ENCODE peak calls at places on chromosomes 12 and 14, in six cellular contexts. Y is GM23338, M is HCT116, D is GM23248, S is neural progenitor cell, U is hepatocyte. F is an unnamed sample.

GRCh38 chr14:52399886-52400599 is 85.9 kb downstream of the PTGER2 start:
- DNase-seq in M (peak), S (peak), Y (peak), D (peak), U (peak), F (no peak)

GRCh38 chr14:23093993-23094665 is 807 bp downstream of the ACIN1 start:
- DNase-seq in Y (peak), S (no peak), U (no peak), M (no peak), D (peak), F (no peak)

GRCh38 chr14:53055003-53055402 is 98.1 kb downstream of the DDHD1 start:
- DNase-seq in M (peak), Y (peak), U (peak), S (peak), D (peak), F (peak)

GRCh38 chr12:69739287-69740191 is 879 bp downstream of the RAB3IP start:
- DNase-seq in D (peak), Y (peak), S (peak), M (peak), U (peak), F (peak)

GRCh38 chr14:58899317-58899713 is 261.6 kb downstream of the DACT1 start:
- DNase-seq in M (no peak), U (no peak), S (no peak), Y (no peak), D (peak), F (no peak)

GRCh38 chr12:55929306-55929791 is 1.6 kb upstream of the DGKA start:
- DNase-seq in D (no peak), S (no peak), U (no peak), M (no peak), Y (no peak), F (peak)

GRCh38 chr14:25001096-25001982 is 48.6 kb downstream of the STXBP6 start:
- DNase-seq in D (peak), Y (no peak), S (no peak), U (no peak), M (no peak), F (no peak)

GRCh38 chr12:75660107-75660530 is 148.7 kb upstream of the KRR1 start:
- DNase-seq in D (peak), S (no peak), U (no peak), Y (no peak), M (peak), F (no peak)

GRCh38 chr12:70230934-70231606 is 12.2 kb upstream of the CNOT2 start:
- DNase-seq in Y (no peak), U (no peak), S (no peak), M (no peak), D (no peak), F (no peak)

GRCh38 chr14:65780566-65780965 is 368.0 kb downstream of the FUT8 start:
- DNase-seq in D (no peak), U (no peak), S (no peak), Y (no peak), M (no peak), F (no peak)

GRCh38 chr12:43444940-43445564 is 107.0 kb downstream of the ADAMTS20 start:
- DNase-seq in U (peak), Y (peak), D (peak), M (peak), S (peak), F (peak)

GRCh38 chr14:30272848-30273563 is 286.0 kb upstream of the G2E3 start:
- DNase-seq in Y (no peak), M (no peak), D (no peak), S (peak), U (no peak), F (no peak)

GRCh38 chr14:76768201-76768656 is 7.0 kb downstream of the VASH1 start:
- DNase-seq in Y (peak), M (no peak), U (no peak), D (no peak), S (peak), F (no peak)

GRCh38 chr12:30928356-30929264 is 2.1 kb downstream of the TSPAN11 start:
- DNase-seq in M (no peak), S (no peak), Y (no peak), U (no peak), D (no peak), F (no peak)

GRCh38 chr14:96889091-96889490 is 91.9 kb downstream of the VRK1 start:
- DNase-seq in S (no peak), M (no peak), Y (no peak), D (no peak), U (no peak), F (no peak)
- H3K4me2 ChIP-seq in S (peak), M (no peak), Y (peak), D (no peak), U (no peak), F (no peak)

GRCh38 chr12:122999986-123000420 is 19.5 kb downstream of the ARL6IP4 start:
- DNase-seq in D (no peak), Y (no peak), M (no peak), U (no peak), S (no peak), F (no peak)

GRCh38 chr12:123003257-123003656 is 22.8 kb downstream of the ARL6IP4 start:
- DNase-seq in S (no peak), Y (no peak), D (no peak), M (no peak), U (no peak), F (no peak)

GRCh38 chr12:123000578-123000977 is 20.1 kb downstream of the ARL6IP4 start:
- DNase-seq in D (no peak), U (no peak), Y (no peak), S (no peak), M (no peak), F (no peak)

GRCh38 chr12:122999196-122999946 is 18.9 kb downstream of the ARL6IP4 start:
- DNase-seq in U (no peak), D (no peak), Y (no peak), M (no peak), S (peak), F (no peak)

GRCh38 chr12:123001467-123001866 is 21.0 kb downstream of the ARL6IP4 start:
- DNase-seq in D (no peak), Y (no peak), M (no peak), S (no peak), U (no peak), F (no peak)
- TF ChIP-seq EZH2 in D (no peak), Y (no peak), M (no peak), S (no peak), U (no peak), F (no peak)

GRCh38 chr12:54415223-54415929 is 3.7 kb downstream of the ITGA5 start:
- DNase-seq in D (peak), M (no peak), Y (no peak), U (no peak), S (no peak), F (no peak)

GRCh38 chr12:54419088-54419887 is at the start of gene ITGA5:
- DNase-seq in S (peak), U (peak), Y (peak), M (peak), D (peak), F (no peak)

GRCh38 chr12:54418441-54419087 is 502 bp downstream of the ITGA5 start:
- DNase-seq in Y (peak), D (peak), M (no peak), S (no peak), U (no peak), F (no peak)

GRCh38 chr12:54417712-54418440 is 1.2 kb downstream of the ITGA5 start:
- DNase-seq in S (peak), M (no peak), D (peak), Y (peak), U (no peak), F (no peak)

GRCh38 chr12:54416908-54417603 is 2.0 kb downstream of the ITGA5 start:
- DNase-seq in S (no peak), D (peak), M (no peak), U (no peak), Y (no peak), F (no peak)
- TF ChIP-seq EZH2phosphoT487 in S (no peak), D (no peak), M (no peak), U (no peak), Y (no peak), F (no peak)

GRCh38 chr14:99360774-99361595 is 89.0 kb upstream of the BCL11B start:
- DNase-seq in U (no peak), D (no peak), M (peak), Y (no peak), S (no peak), F (no peak)

GRCh38 chr14:99359906-99360305 is 87.9 kb upstream of the BCL11B start:
- DNase-seq in U (no peak), M (no peak), S (no peak), Y (no peak), D (no peak), F (no peak)

GRCh38 chr14:99361596-99362220 is 89.7 kb upstream of the BCL11B start:
- DNase-seq in Y (no peak), M (no peak), S (no peak), D (no peak), U (no peak), F (no peak)

GRCh38 chr14:99363616-99364290 is 91.8 kb upstream of the BCL11B start:
- DNase-seq in S (peak), U (no peak), Y (peak), D (no peak), M (no peak), F (no peak)

DNA sequence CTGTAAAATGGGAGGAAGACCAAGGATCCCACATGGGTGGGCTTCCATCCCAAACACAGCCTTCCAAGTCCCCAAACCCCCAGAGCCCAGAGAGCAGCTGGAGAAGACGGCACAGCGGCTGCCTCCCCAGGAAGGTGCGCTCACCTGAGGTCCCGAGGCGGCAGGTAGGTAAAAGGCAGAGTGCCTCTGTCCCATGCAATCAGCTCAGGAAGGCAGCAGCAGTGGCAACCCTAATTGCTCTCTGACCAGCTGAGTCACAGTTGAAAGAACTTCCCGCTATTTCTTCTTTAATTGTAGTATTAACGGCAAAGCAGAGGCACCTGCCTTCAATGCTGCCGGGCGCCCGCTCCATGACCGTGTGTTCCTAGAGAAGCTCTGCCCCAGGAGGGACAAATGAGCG is 91.1 kb upstream of the BCL11B start:
- DNase-seq in D (no peak), M (no peak), Y (no peak), U (no peak), S (no peak), F (no peak)
- H3K4me2 ChIP-seq in D (no peak), M (no peak), Y (no peak), U (no peak), S (no peak), F (no peak)

GRCh38 chr14:26204954-26205479 is 392.8 kb downstream of the NOVA1 start:
- DNase-seq in U (peak), M (no peak), S (peak), D (peak), Y (peak), F (no peak)
- TF ChIP-seq EZH2 in U (peak), M (no peak), S (no peak), D (no peak), Y (no peak), F (no peak)

GRCh38 chr12:106193404-106194215 is 54.2 kb downstream of the CKAP4 start:
- DNase-seq in U (no peak), D (peak), S (no peak), M (no peak), Y (no peak), F (no peak)

GRCh38 chr12:106197906-106198623 is 49.8 kb downstream of the CKAP4 start:
- DNase-seq in M (peak), D (peak), U (no peak), Y (no peak), S (no peak), F (no peak)

GRCh38 chr12:106192659-106193403 is 54.1 kb upstream of the NUAK1 start:
- DNase-seq in U (no peak), Y (no peak), S (no peak), D (peak), M (no peak), F (no peak)

GRCh38 chr12:106194351-106194750 is 53.5 kb downstream of the CKAP4 start:
- DNase-seq in U (no peak), Y (no peak), D (no peak), M (no peak), S (no peak), F (no peak)

DNA sequence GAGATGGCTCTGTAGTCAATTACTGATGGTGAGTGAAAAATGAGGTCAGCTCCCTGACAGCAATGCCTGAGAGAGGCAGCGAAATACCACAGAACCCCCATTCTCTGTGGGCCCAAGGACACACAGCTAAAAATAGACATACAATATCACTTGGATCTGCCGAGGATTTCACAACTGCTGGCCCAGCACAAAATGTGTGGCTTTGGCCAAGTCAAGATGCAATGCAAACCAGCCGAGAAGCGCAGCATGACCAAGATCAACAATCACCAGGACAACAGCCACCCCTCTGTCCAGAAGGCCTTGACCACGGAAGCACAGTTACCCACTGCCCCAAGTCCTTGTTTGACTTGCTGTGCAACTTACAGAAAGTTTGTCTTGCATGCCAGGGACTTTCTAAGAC is 52.2 kb downstream of the CKAP4 start:
- DNase-seq in M (no peak), U (peak), S (no peak), Y (no peak), D (peak), F (no peak)
- TF ChIP-seq EZH2phosphoT487 in M (no peak), U (no peak), S (no peak), Y (no peak), D (no peak), F (no peak)

DNA sequence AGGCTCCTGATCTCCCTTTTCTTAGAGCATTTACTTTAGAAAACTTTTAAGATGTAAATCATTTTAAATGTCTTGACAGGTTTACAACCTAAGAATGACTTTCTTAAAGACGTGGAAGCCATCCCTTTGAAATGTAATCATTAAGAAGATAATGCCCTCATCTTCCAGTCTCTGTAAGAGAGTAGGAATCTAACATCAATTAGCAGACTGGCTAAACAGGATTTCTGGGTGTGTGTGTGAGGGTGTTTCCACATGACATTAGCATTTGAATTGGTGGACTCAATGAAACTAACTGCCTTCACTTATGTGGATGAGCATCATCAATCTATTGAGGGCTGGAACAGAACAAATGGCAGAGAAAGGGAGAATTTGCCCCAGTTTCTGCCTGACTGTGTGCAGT is 329.5 kb downstream of the RPL10L start:
- DNase-seq in D (no peak), Y (peak), U (peak), M (no peak), S (peak), F (no peak)
- H3K4me2 ChIP-seq in D (no peak), Y (peak), U (no peak), M (no peak), S (peak), F (no peak)

DNA sequence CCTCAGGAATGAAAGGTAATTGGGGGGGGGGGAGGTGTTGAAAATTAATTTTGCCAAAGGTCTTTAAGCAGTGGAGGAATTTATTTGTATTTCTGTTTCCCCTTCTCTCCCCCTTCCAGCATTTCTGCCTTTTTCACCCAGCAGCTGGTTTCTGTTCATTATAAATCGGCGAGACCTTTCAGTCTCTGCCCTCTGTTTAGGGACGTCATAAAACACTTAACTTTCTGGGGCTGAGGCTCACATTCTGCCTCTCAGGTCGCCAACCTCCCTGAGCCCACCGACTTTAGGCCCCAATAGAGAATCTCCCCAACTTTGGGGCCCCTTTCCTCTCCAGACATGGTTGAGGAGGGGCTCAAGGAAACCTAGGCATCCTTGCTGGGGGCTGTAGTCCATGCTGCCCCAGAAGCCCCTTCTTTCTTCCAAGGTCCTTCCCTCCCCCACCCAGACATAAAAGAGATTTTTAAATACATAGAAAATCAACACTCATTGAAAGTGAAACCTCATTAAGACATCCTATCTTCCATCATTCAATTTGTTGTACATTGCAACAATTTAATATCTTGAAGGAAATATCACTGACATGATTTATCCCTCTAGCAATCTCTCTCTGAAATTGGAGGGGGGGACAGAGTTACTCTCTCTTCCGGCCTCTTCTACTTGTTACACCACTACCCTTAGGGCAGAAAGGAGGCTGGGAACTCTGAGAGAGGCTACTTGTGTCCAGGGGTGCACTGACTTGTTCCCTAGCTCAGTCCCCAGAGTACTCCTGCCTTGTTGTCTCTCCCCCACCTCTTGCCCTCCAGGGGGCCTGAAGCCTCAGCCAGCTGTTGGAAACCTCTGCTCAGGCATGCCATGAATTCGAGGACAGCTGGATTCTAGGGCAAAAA is 2.5 kb upstream of the HOXC6 start:
- DNase-seq in S (no peak), D (peak), U (no peak), Y (peak), M (no peak), F (no peak)
- TF ChIP-seq EZH2 in S (no peak), D (no peak), U (no peak), Y (peak), M (no peak), F (no peak)

GRCh38 chr14:90398315-90398811 is 1.5 kb downstream of the CALM1 start:
- DNase-seq in M (no peak), S (peak), D (peak), U (peak), Y (peak), F (peak)
- TF ChIP-seq EZH2phosphoT487 in M (no peak), S (no peak), D (no peak), U (no peak), Y (no peak), F (no peak)

F was measured in MM.1S.